ENCODE peak calls at places on chromosomes 7 and 10, in nine cellular contexts. B, K, F, H, R, I, O, D and W are unnamed samples.

GRCh38 chr7:6250364-6250833 is 22.0 kb downstream of the CYTH3 start:
- DNase-seq in B (no peak), K (peak), F (no peak), H (no peak), R (no peak), I (peak), O (no peak), D (no peak), W (no peak)

GRCh38 chr10:34812771-34813170 is 2.3 kb downstream of the PARD3 start:
- DNase-seq in B (no peak), K (no peak), F (no peak), H (no peak), R (no peak), I (no peak), O (no peak), D (no peak), W (no peak)

GRCh38 chr7:25852249-25852994 is 299.6 kb upstream of the NFE2L3 start:
- DNase-seq in B (peak), K (no peak), F (no peak), H (no peak), R (no peak), I (peak), O (no peak), D (no peak), W (no peak)

GRCh38 chr7:27128776-27129728 is 1.5 kb downstream of the HOXA4 start:
- DNase-seq in B (no peak), K (no peak), F (no peak), H (no peak), R (no peak), I (no peak), O (no peak), D (peak), W (no peak)

GRCh38 chr7:152392254-152392653 is 43.5 kb downstream of the KMT2C start:
- DNase-seq in B (no peak), K (no peak), F (no peak), H (no peak), R (no peak), I (no peak), O (no peak), D (no peak), W (no peak)

GRCh38 chr7:30247546-30248386 is 36.6 kb upstream of the ZNRF2 start:
- DNase-seq in B (no peak), K (no peak), F (no peak), H (no peak), R (no peak), I (no peak), O (no peak), D (no peak), W (no peak)

GRCh38 chr7:141053626-141054025 is 20.2 kb upstream of the TMEM178B start:
- DNase-seq in B (peak), K (peak), F (no peak), H (peak), R (no peak), I (peak), O (no peak), D (peak), W (no peak)

GRCh38 chr7:121558288-121558687 is 162.2 kb upstream of the FAM3C start:
- DNase-seq in B (peak), K (no peak), F (no peak), H (no peak), R (no peak), I (no peak), O (no peak), D (no peak), W (no peak)

GRCh38 chr10:62080905-62081304 is 179.4 kb downstream of the ARID5B start:
- DNase-seq in B (no peak), K (no peak), F (no peak), H (no peak), R (no peak), I (no peak), O (no peak), D (no peak), W (no peak)

GRCh38 chr10:10475812-10476211 is 541.9 kb upstream of the CELF2 start:
- DNase-seq in B (no peak), K (no peak), F (no peak), H (no peak), R (no peak), I (no peak), O (no peak), D (no peak), W (no peak)

GRCh38 chr7:80231719-80232118 is 97.1 kb downstream of the GNAI1 start:
- DNase-seq in B (no peak), K (peak), F (no peak), H (no peak), R (no peak), I (no peak), O (no peak), D (peak), W (no peak)

GRCh38 chr10:79070611-79071534 is 2.1 kb downstream of the ZMIZ1 start:
- DNase-seq in B (peak), K (peak), F (peak), H (no peak), R (no peak), I (peak), O (no peak), D (peak), W (no peak)

GRCh38 chr10:85784792-85785191 is 581.8 kb downstream of the GRID1 start:
- DNase-seq in B (no peak), K (no peak), F (no peak), H (no peak), R (no peak), I (no peak), O (no peak), D (no peak), W (no peak)

GRCh38 chr10:15775513-15775912 is 55.8 kb upstream of the ITGA8 start:
- DNase-seq in B (peak), K (peak), F (no peak), H (no peak), R (no peak), I (no peak), O (no peak), D (no peak), W (no peak)

GRCh38 chr7:41540601-41541000 is 162.3 kb downstream of the INHBA start:
- DNase-seq in B (no peak), K (no peak), F (no peak), H (no peak), R (no peak), I (no peak), O (no peak), D (no peak), W (no peak)

GRCh38 chr10:112775347-112775746 is 174.7 kb upstream of the TCF7L2 start:
- DNase-seq in B (no peak), K (no peak), F (no peak), H (no peak), R (no peak), I (no peak), O (no peak), D (no peak), W (no peak)

GRCh38 chr10:33263453-33263852 is 71.0 kb downstream of the NRP1 start:
- DNase-seq in B (peak), K (peak), F (no peak), H (no peak), R (no peak), I (no peak), O (no peak), D (no peak), W (peak)

GRCh38 chr10:104127411-104127810 is 5.4 kb downstream of the SFR1 start:
- DNase-seq in B (peak), K (peak), F (no peak), H (no peak), R (no peak), I (peak), O (no peak), D (no peak), W (no peak)

GRCh38 chr7:138243430-138243829 is 167.2 kb downstream of the AKR1D1 start:
- DNase-seq in B (peak), K (peak), F (no peak), H (no peak), R (no peak), I (no peak), O (no peak), D (no peak), W (no peak)

GRCh38 chr7:94258856-94259255 is 135.8 kb upstream of the COL1A2 start:
- DNase-seq in B (no peak), K (no peak), F (no peak), H (no peak), R (no peak), I (no peak), O (peak), D (no peak), W (no peak)

GRCh38 chr7:132723506-132724081 is 147.3 kb upstream of the PLXNA4 start:
- DNase-seq in B (peak), K (no peak), F (no peak), H (no peak), R (no peak), I (no peak), O (no peak), D (peak), W (no peak)

GRCh38 chr10:133364645-133365431 is 7.0 kb upstream of the FUOM start:
- DNase-seq in B (no peak), K (no peak), F (no peak), H (no peak), R (no peak), I (no peak), O (no peak), D (no peak), W (no peak)

GRCh38 chr7:43104874-43105520 is 7.5 kb upstream of the HECW1 start:
- DNase-seq in B (peak), K (no peak), F (no peak), H (no peak), R (no peak), I (no peak), O (no peak), D (no peak), W (no peak)

GRCh38 chr7:8184241-8184640 is 77.7 kb downstream of the ICA1 start:
- DNase-seq in B (no peak), K (no peak), F (no peak), H (no peak), R (no peak), I (no peak), O (no peak), D (no peak), W (no peak)

GRCh38 chr10:30784521-30784895 is 155.0 kb upstream of the LYZL2 start:
- DNase-seq in B (peak), K (peak), F (no peak), H (no peak), R (no peak), I (no peak), O (no peak), D (no peak), W (no peak)

GRCh38 chr10:71717056-71717755 is 2.4 kb downstream of the C10orf105 start:
- DNase-seq in B (no peak), K (no peak), F (no peak), H (no peak), R (no peak), I (no peak), O (no peak), D (no peak), W (no peak)

GRCh38 chr7:28169166-28169713 is 11.4 kb downstream of the JAZF1 start:
- DNase-seq in B (peak), K (peak), F (no peak), H (no peak), R (no peak), I (peak), O (no peak), D (no peak), W (no peak)

GRCh38 chr7:63521-64021 is 128.8 kb upstream of the FAM20C start:
- DNase-seq in B (no peak), K (no peak), F (no peak), H (no peak), R (no peak), I (no peak), O (no peak), D (peak), W (no peak)

GRCh38 chr7:108246227-108246837 is 116.2 kb upstream of the LAMB4 start:
- DNase-seq in B (peak), K (peak), F (no peak), H (no peak), R (peak), I (peak), O (peak), D (peak), W (peak)

GRCh38 chr10:104123397-104123796 is 1.4 kb downstream of the SFR1 start:
- DNase-seq in B (peak), K (peak), F (no peak), H (no peak), R (no peak), I (no peak), O (no peak), D (peak), W (no peak)

GRCh38 chr10:96130326-96130758 is 245 bp downstream of the ZNF518A start:
- DNase-seq in B (peak), K (peak), F (peak), H (peak), R (no peak), I (peak), O (no peak), D (peak), W (no peak)

GRCh38 chr10:72079356-72079755 is 9.0 kb downstream of the SPOCK2 start:
- DNase-seq in B (no peak), K (no peak), F (no peak), H (peak), R (no peak), I (no peak), O (no peak), D (no peak), W (no peak)

GRCh38 chr10:111475720-111476119 is 398.9 kb downstream of the ADRA2A start:
- DNase-seq in B (no peak), K (no peak), F (no peak), H (no peak), R (no peak), I (no peak), O (no peak), D (no peak), W (no peak)

GRCh38 chr10:59708816-59709471 is 706 bp downstream of the SLC16A9 start:
- DNase-seq in B (no peak), K (no peak), F (no peak), H (no peak), R (no peak), I (peak), O (no peak), D (peak), W (no peak)